ENCODE peak calls at places on chromosomes 4 and X, in eight cellular contexts. I, H, E, X, G, R, D and O are unnamed samples.
A peak's percentile ranks its signal among the peaks of the same experiment; 100 is the strongest.

GRCh38 chrX:30065226-30065625 is 150.1 kb upstream of the MAGEB2 start:
- DNase-seq in I (no peak), D (no peak), R (peak; percentile 27), X (no peak), H (no peak), E (no peak), G (peak; percentile 6), O (no peak)

GRCh38 chrX:24131476-24131875 is 18.1 kb upstream of the ZFX start:
- DNase-seq in E (no peak), X (no peak), G (no peak), I (no peak), D (no peak), R (no peak), H (no peak), O (no peak)

GRCh38 chrX:153669174-153669890 is 4.3 kb downstream of the PNCK start:
- DNase-seq in H (no peak), D (no peak), I (peak; percentile 62), G (peak; percentile 41), X (peak; percentile 83), R (peak; percentile 22), E (peak; percentile 10), O (peak; percentile 46)

GRCh38 chrX:31629195-31629594 is 557.4 kb upstream of the FTHL17 start:
- DNase-seq in G (no peak), X (no peak), D (no peak), H (no peak), R (no peak), E (no peak), I (no peak), O (no peak)

GRCh38 chrX:109155161-109155560 is 326.7 kb downstream of the GUCY2F start:
- DNase-seq in E (no peak), X (no peak), G (no peak), D (no peak), R (no peak), I (no peak), H (no peak), O (no peak)

GRCh38 chrX:139126493-139126892 is 404.0 kb upstream of the F9 start:
- DNase-seq in G (peak; percentile 37), I (peak; percentile 65), R (peak; percentile 80), D (no peak), H (peak; percentile 82), E (peak; percentile 49), X (peak; percentile 2), O (peak; percentile 46)

GRCh38 chrX:120305531-120306145 is 5.6 kb downstream of the TMEM255A start:
- DNase-seq in R (peak; percentile 20), H (peak; percentile 19), E (no peak), I (no peak), X (no peak), G (no peak), D (no peak), O (no peak)

GRCh38 chrX:111955916-111956315 is 79.9 kb downstream of the TRPC5OS start:
- DNase-seq in X (no peak), H (no peak), E (no peak), D (no peak), I (no peak), G (no peak), R (no peak), O (no peak)

GRCh38 chr4:88653371-88653946 is 44.2 kb downstream of the NAP1L5 start:
- DNase-seq in D (no peak), G (no peak), E (no peak), R (no peak), H (no peak), I (no peak), X (no peak), O (no peak)

GRCh38 chrX:54602563-54602962 is 72.5 kb downstream of the GNL3L start:
- DNase-seq in X (no peak), H (peak; percentile 31), R (no peak), E (no peak), D (no peak), G (no peak), I (no peak), O (no peak)

GRCh38 chr4:185995665-185996064 is 73.3 kb upstream of the TLR3 start:
- DNase-seq in I (no peak), X (no peak), E (no peak), H (no peak), G (no peak), R (no peak), D (no peak), O (no peak)

GRCh38 chr4:185997287-185997686 is 71.7 kb upstream of the TLR3 start:
- DNase-seq in I (no peak), R (no peak), D (no peak), G (no peak), X (no peak), H (no peak), E (no peak), O (no peak)

GRCh38 chr4:186002853-186003252 is 66.1 kb upstream of the TLR3 start:
- DNase-seq in G (no peak), D (no peak), X (peak; percentile 46), H (no peak), E (no peak), R (no peak), I (no peak), O (no peak)

GRCh38 chr4:185998791-185999190 is 70.2 kb upstream of the TLR3 start:
- DNase-seq in R (no peak), G (no peak), X (no peak), I (no peak), D (no peak), H (no peak), E (no peak), O (no peak)

DNA sequence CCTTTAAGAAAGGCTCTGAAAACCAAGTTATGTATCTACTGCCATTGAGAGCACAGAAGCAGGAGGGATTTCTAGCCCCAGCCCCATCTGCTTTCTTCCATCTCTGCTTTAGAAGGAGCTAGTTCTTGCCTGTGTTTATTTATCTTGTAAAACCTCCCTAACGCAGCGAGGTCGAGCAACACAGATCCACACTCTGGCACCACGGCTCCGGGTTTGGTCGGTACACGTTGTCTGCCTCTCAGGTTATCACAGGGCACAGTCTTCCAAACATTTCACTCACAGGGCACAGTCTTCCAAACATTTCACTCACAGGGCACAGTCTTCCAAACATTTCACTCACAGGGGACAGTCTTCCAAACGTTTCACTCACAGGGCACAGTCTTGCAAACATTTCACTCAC is 69.7 kb upstream of the TLR3 start:
- DNase-seq in R (no peak), E (no peak), I (no peak), X (no peak), D (no peak), G (no peak), H (no peak), O (no peak)
- H2AFZ ChIP-seq in R (peak overlapping the region; percentile 30), E (no peak overlapping the region), I (peak overlapping the region; percentile 50), X (no peak overlapping the region), D (no peak overlapping the region), G (no peak overlapping the region), H (peak overlapping the region; percentile 85), O (no peak overlapping the region)

GRCh38 chrX:1542994-1543725 is 6.2 kb upstream of the P2RY8 start:
- DNase-seq in R (no peak), E (no peak), I (no peak), G (no peak), X (no peak), D (no peak), H (no peak), O (no peak)
- TF ChIP-seq EZH2phosphoT487 in R (no peak), E (no peak), I (no peak), G (no peak), X (no peak), D (no peak), H (no peak), O (no peak)

DNA sequence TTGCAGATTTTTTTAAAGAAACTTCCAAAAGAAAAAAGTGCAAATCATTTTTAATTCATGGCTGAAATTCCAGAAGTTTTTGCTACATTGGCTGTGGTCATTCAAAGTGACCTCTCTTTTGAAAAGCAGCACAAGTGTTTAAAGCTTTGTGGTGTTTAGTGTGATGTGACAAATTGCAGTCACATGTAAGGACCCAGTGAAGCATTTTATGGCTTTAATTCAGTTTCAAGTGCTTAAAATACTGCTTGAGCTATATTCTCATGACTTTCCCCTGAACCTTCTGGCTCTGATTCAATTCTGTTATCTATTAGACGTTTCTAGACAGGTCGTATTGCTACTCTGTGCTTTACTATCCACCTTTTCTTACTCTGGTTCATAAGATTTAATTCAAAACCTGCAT is 105.7 kb downstream of the FAT4 start:
- DNase-seq in E (no peak), I (no peak), X (no peak), H (no peak), D (no peak), G (no peak), R (no peak), O (no peak)
- H2AFZ ChIP-seq in E (no peak overlapping the region), I (no peak overlapping the region), X (no peak overlapping the region), H (no peak overlapping the region), D (no peak overlapping the region), G (no peak overlapping the region), R (no peak overlapping the region), O (no peak overlapping the region)

GRCh38 chr4:1928356-1929235 is 57.4 kb downstream of the NSD2 start:
- DNase-seq in H (no peak), D (no peak), R (no peak), E (no peak), X (no peak), I (no peak), G (peak; percentile 14), O (no peak)
- TF ChIP-seq EZH2phosphoT487 in H (no peak), D (no peak), R (no peak), E (no peak), X (no peak), I (no peak), G (no peak), O (no peak)

GRCh38 chr4:130395871-130396270 is 1299.9 kb downstream of the C4orf33 start:
- DNase-seq in I (no peak), G (peak; percentile 60), R (peak; percentile 73), X (no peak), E (no peak), H (no peak), D (no peak), O (no peak)
- H2AFZ ChIP-seq in I (no peak overlapping the region), G (no peak overlapping the region), R (no peak overlapping the region), X (no peak overlapping the region), E (no peak overlapping the region), H (no peak overlapping the region), D (no peak overlapping the region), O (peak overlapping the region; percentile 16)

GRCh38 chr4:2378408-2378807 is 40.0 kb downstream of the ZFYVE28 start:
- DNase-seq in D (no peak), E (no peak), R (no peak), X (no peak), H (no peak), G (peak; percentile 64), I (no peak), O (no peak)
- TF ChIP-seq EZH2phosphoT487 in D (no peak), E (no peak), R (no peak), X (no peak), H (no peak), G (no peak), I (no peak), O (no peak)

GRCh38 chr4:90084277-90084966 is 42.8 kb upstream of the CCSER1 start:
- DNase-seq in H (no peak), G (no peak), X (no peak), E (no peak), D (no peak), I (no peak), R (no peak), O (no peak)
- H2AFZ ChIP-seq in H (no peak overlapping the region), G (no peak overlapping the region), X (no peak overlapping the region), E (no peak overlapping the region), D (no peak overlapping the region), I (no peak overlapping the region), R (no peak overlapping the region), O (no peak overlapping the region)

GRCh38 chr4:144176476-144176875 is 36.0 kb upstream of the GYPA start:
- DNase-seq in R (no peak), I (no peak), G (no peak), H (no peak), E (no peak), X (no peak), D (no peak), O (no peak)
- TF ChIP-seq EZH2phosphoT487 in R (no peak), I (no peak), G (no peak), H (no peak), E (no peak), X (no peak), D (no peak), O (no peak)

GRCh38 chrX:13791559-13791958 is 25.3 kb downstream of the GPM6B start:
- DNase-seq in X (no peak), H (no peak), I (peak; percentile 6), R (no peak), G (no peak), E (no peak), D (no peak), O (no peak)
- H2AFZ ChIP-seq in X (no peak overlapping the region), H (no peak overlapping the region), I (no peak overlapping the region), R (no peak overlapping the region), G (no peak overlapping the region), E (no peak overlapping the region), D (no peak overlapping the region), O (no peak overlapping the region)